ENCODE peak calls at places on chromosome 2, in seven cellular contexts. One of them, this sample, is unnamed. For H3K9me3, the result is how much of the 10 kb centered on the place peaks cover.

GRCh38 chr2:169095631-169096105 is 26.3 kb downstream of the DHRS9 start:
- DNase-seq in HCT116: peak
- DNase-seq in GM12878: no peak
- DNase-seq in SK-N-SH: no peak
- DNase-seq in K562: peak
- DNase-seq in HepG2: no peak
- DNase-seq in H1: no peak
- DNase-seq in this sample: no peak

GRCh38 chr2:205197468-205198129 is 484.7 kb upstream of the NRP2 start:
- DNase-seq in HCT116: no peak
- DNase-seq in GM12878: no peak
- DNase-seq in SK-N-SH: no peak
- DNase-seq in K562: no peak
- DNase-seq in HepG2: no peak
- DNase-seq in H1: no peak
- DNase-seq in this sample: no peak

GRCh38 chr2:131413148-131413747 is 49.3 kb upstream of the RAB6D start:
- DNase-seq in HCT116: peak
- DNase-seq in GM12878: peak
- DNase-seq in SK-N-SH: peak
- DNase-seq in K562: peak
- DNase-seq in HepG2: peak
- DNase-seq in H1: no peak
- DNase-seq in this sample: peak

GRCh38 chr2:15912203-15912602 is 28.1 kb upstream of the MYCN start:
- DNase-seq in HCT116: no peak
- DNase-seq in GM12878: no peak
- DNase-seq in SK-N-SH: no peak
- DNase-seq in K562: no peak
- DNase-seq in HepG2: no peak
- DNase-seq in H1: peak
- DNase-seq in this sample: no peak

GRCh38 chr2:114160263-114161001 is 270.5 kb downstream of the ACTR3 start:
- DNase-seq in HCT116: no peak
- DNase-seq in GM12878: no peak
- DNase-seq in SK-N-SH: no peak
- DNase-seq in K562: no peak
- DNase-seq in HepG2: peak
- DNase-seq in H1: no peak
- DNase-seq in this sample: no peak

GRCh38 chr2:230708204-230708603 is 4.4 kb upstream of the CAB39 start:
- DNase-seq in HCT116: no peak
- DNase-seq in GM12878: no peak
- DNase-seq in SK-N-SH: no peak
- DNase-seq in K562: no peak
- DNase-seq in HepG2: no peak
- DNase-seq in H1: no peak
- DNase-seq in this sample: no peak

GRCh38 chr2:122643725-122644329 is 888.4 kb downstream of the TSN start:
- DNase-seq in HCT116: no peak
- DNase-seq in GM12878: no peak
- DNase-seq in SK-N-SH: peak
- DNase-seq in K562: no peak
- DNase-seq in HepG2: no peak
- DNase-seq in H1: no peak
- DNase-seq in this sample: no peak

GRCh38 chr2:230447036-230447435 is 31.0 kb downstream of the SP100 start:
- DNase-seq in HCT116: no peak
- DNase-seq in GM12878: no peak
- DNase-seq in SK-N-SH: no peak
- DNase-seq in K562: no peak
- DNase-seq in HepG2: no peak
- DNase-seq in H1: no peak
- DNase-seq in this sample: no peak

GRCh38 chr2:134611316-134611715 is 107.5 kb downstream of the TMEM163 start:
- DNase-seq in HCT116: no peak
- DNase-seq in GM12878: no peak
- DNase-seq in SK-N-SH: no peak
- DNase-seq in K562: no peak
- DNase-seq in HepG2: no peak
- DNase-seq in H1: no peak
- DNase-seq in this sample: no peak

GRCh38 chr2:172091626-172092566 is 6.6 kb downstream of the DLX1 start:
- DNase-seq in HCT116: no peak
- DNase-seq in GM12878: no peak
- DNase-seq in SK-N-SH: peak
- DNase-seq in K562: no peak
- DNase-seq in HepG2: no peak
- DNase-seq in H1: no peak
- DNase-seq in this sample: no peak

GRCh38 chr2:129929321-129930290 is 49.9 kb upstream of the RAB6C start:
- DNase-seq in HCT116: no peak
- DNase-seq in GM12878: no peak
- DNase-seq in SK-N-SH: peak
- DNase-seq in K562: no peak
- DNase-seq in HepG2: no peak
- DNase-seq in H1: peak
- DNase-seq in this sample: no peak

GRCh38 chr2:162182395-162182794 is 30.3 kb upstream of the GCG start:
- DNase-seq in HCT116: no peak
- DNase-seq in GM12878: no peak
- DNase-seq in SK-N-SH: no peak
- DNase-seq in K562: no peak
- DNase-seq in HepG2: no peak
- DNase-seq in H1: no peak
- DNase-seq in this sample: no peak

GRCh38 chr2:27833931-27834330 is 56.3 kb downstream of the RBKS start:
- DNase-seq in HCT116: no peak
- DNase-seq in GM12878: no peak
- DNase-seq in SK-N-SH: no peak
- DNase-seq in K562: no peak
- DNase-seq in HepG2: no peak
- DNase-seq in H1: no peak
- DNase-seq in this sample: peak

GRCh38 chr2:188181439-188181838 is 110.2 kb upstream of the GULP1 start:
- DNase-seq in HCT116: no peak
- DNase-seq in GM12878: no peak
- DNase-seq in SK-N-SH: no peak
- DNase-seq in K562: no peak
- DNase-seq in HepG2: no peak
- DNase-seq in H1: no peak
- DNase-seq in this sample: no peak

GRCh38 chr2:177114712-177115111 is 97.9 kb upstream of the HNRNPA3 start:
- DNase-seq in HCT116: no peak
- DNase-seq in GM12878: no peak
- DNase-seq in SK-N-SH: no peak
- DNase-seq in K562: no peak
- DNase-seq in HepG2: no peak
- DNase-seq in H1: no peak
- DNase-seq in this sample: no peak

GRCh38 chr2:10126627-10127026 is 4.1 kb downstream of the RRM2 start:
- DNase-seq in HCT116: no peak
- DNase-seq in GM12878: no peak
- DNase-seq in SK-N-SH: no peak
- DNase-seq in K562: no peak
- DNase-seq in HepG2: no peak
- DNase-seq in H1: no peak
- DNase-seq in this sample: no peak

DNA sequence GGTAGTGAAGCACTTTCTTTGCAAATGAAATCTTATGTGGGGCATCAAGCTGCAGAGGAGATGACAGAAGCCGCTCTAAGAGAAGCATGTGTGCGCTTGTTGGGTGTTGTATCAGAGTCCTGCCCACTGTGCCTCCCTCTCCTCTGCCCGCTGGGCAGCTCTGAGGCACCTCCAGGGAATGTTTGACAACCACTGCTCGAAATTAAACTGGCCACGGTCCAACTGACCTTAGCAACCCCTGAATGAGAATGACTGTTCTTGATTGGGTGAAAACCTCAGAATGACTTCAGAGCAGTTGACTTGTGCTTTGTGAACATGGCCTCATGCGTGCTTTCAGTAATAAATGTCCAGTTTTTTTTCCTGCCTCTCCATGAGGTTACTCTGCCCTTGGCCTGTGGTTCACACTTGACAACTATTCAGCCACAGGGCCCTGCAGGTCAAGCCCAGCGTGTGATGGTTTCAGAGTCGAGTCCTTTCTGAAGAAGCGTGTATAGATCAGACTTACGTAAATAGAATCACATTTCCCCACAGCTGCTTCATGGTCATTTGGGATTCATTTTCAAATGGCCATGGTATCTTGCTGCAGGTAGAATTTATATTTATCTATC is 95.0 kb downstream of the SLC4A3 start:
- DNase-seq in HCT116: peak
- DNase-seq in GM12878: no peak
- DNase-seq in SK-N-SH: no peak
- DNase-seq in K562: no peak
- DNase-seq in HepG2: peak
- DNase-seq in H1: no peak
- DNase-seq in this sample: no peak
- TF ChIP-seq YY1 in HCT116: no peak
- TF ChIP-seq YY1 in GM12878: no peak
- TF ChIP-seq YY1 in SK-N-SH: no peak
- TF ChIP-seq YY1 in K562: no peak
- TF ChIP-seq YY1 in HepG2: no peak
- TF ChIP-seq YY1 in H1: no peak
- TF ChIP-seq YY1 in this sample: no peak

DNA sequence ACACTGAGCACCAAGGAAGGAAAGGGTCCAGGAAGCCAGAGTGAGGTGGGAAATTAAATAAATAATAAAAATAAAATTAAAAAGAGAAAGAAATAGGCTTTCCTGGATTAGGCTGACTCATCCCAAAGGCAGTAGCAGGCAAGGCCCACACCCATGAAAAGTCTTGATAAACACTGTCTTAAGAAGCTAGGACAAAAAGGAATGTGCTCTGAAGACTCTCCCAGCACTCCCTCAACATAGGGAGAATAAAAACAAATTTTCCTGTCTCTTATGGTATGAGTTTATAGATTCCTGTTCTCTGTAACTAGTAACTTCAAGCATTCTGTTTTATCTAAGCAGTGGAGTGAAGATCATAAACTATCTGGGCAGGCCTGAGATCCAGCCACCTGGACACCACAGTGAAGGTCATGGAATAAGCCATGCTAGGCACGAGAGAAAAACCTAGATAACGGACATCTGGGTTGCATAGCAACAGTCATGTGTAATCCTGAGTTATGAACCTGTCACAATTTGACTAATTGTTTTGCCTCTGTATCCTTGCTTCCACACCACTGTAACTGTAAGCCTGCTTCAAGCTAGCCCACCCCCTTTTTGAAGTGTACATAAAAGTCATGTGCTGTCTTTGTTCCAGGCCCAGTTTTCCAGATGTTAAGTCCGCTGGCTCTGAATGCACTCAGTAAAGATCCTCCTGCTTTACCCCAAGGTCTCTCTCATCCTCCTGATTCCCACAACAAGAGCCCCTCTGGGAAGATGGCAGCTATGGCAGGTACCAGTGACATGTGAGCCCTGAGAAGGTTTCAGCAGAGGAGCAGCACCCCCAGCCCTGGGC is 107.8 kb downstream of the NDUFA10 start:
- DNase-seq in HCT116: peak
- DNase-seq in GM12878: no peak
- DNase-seq in SK-N-SH: no peak
- DNase-seq in K562: no peak
- DNase-seq in HepG2: no peak
- DNase-seq in H1: no peak
- DNase-seq in this sample: no peak
- H3K9me3 ChIP-seq in HCT116: under half
- H3K9me3 ChIP-seq in GM12878: under half
- H3K9me3 ChIP-seq in SK-N-SH: under half
- H3K9me3 ChIP-seq in K562: under half
- H3K9me3 ChIP-seq in HepG2: under half
- H3K9me3 ChIP-seq in H1: under half
- H3K9me3 ChIP-seq in this sample: under half

GRCh38 chr2:23280401-23280800 is 104.6 kb upstream of the KLHL29 start:
- DNase-seq in HCT116: no peak
- DNase-seq in GM12878: no peak
- DNase-seq in SK-N-SH: no peak
- DNase-seq in K562: no peak
- DNase-seq in HepG2: no peak
- DNase-seq in H1: no peak
- DNase-seq in this sample: no peak

GRCh38 chr2:23285076-23285795 is 99.7 kb upstream of the KLHL29 start:
- DNase-seq in HCT116: no peak
- DNase-seq in GM12878: no peak
- DNase-seq in SK-N-SH: no peak
- DNase-seq in K562: no peak
- DNase-seq in HepG2: no peak
- DNase-seq in H1: no peak
- DNase-seq in this sample: peak

GRCh38 chr2:23286765-23287155 is 98.2 kb upstream of the KLHL29 start:
- DNase-seq in HCT116: no peak
- DNase-seq in GM12878: no peak
- DNase-seq in SK-N-SH: no peak
- DNase-seq in K562: no peak
- DNase-seq in HepG2: no peak
- DNase-seq in H1: no peak
- DNase-seq in this sample: no peak

GRCh38 chr2:23286031-23286764 is 98.8 kb upstream of the KLHL29 start:
- DNase-seq in HCT116: no peak
- DNase-seq in GM12878: no peak
- DNase-seq in SK-N-SH: no peak
- DNase-seq in K562: no peak
- DNase-seq in HepG2: no peak
- DNase-seq in H1: no peak
- DNase-seq in this sample: no peak

GRCh38 chr2:23283653-23284052 is 101.3 kb upstream of the KLHL29 start:
- DNase-seq in HCT116: no peak
- DNase-seq in GM12878: no peak
- DNase-seq in SK-N-SH: no peak
- DNase-seq in K562: no peak
- DNase-seq in HepG2: no peak
- DNase-seq in H1: no peak
- DNase-seq in this sample: no peak
- TF ChIP-seq YY1 in HCT116: no peak
- TF ChIP-seq YY1 in GM12878: no peak
- TF ChIP-seq YY1 in SK-N-SH: no peak
- TF ChIP-seq YY1 in K562: no peak
- TF ChIP-seq YY1 in HepG2: no peak
- TF ChIP-seq YY1 in H1: no peak
- TF ChIP-seq YY1 in this sample: no peak

GRCh38 chr2:196130039-196130825 is 41.1 kb downstream of the STK17B start:
- DNase-seq in HCT116: no peak
- DNase-seq in GM12878: no peak
- DNase-seq in SK-N-SH: peak
- DNase-seq in K562: no peak
- DNase-seq in HepG2: no peak
- DNase-seq in H1: no peak
- DNase-seq in this sample: no peak

GRCh38 chr2:196125596-196125995 is 45.8 kb downstream of the STK17B start:
- DNase-seq in HCT116: no peak
- DNase-seq in GM12878: no peak
- DNase-seq in SK-N-SH: no peak
- DNase-seq in K562: no peak
- DNase-seq in HepG2: no peak
- DNase-seq in H1: no peak
- DNase-seq in this sample: peak

GRCh38 chr2:196131384-196131861 is 40.0 kb downstream of the STK17B start:
- DNase-seq in HCT116: peak
- DNase-seq in GM12878: peak
- DNase-seq in SK-N-SH: peak
- DNase-seq in K562: peak
- DNase-seq in HepG2: peak
- DNase-seq in H1: peak
- DNase-seq in this sample: no peak

GRCh38 chr2:196131949-196132925 is 39.1 kb downstream of the STK17B start:
- DNase-seq in HCT116: no peak
- DNase-seq in GM12878: no peak
- DNase-seq in SK-N-SH: no peak
- DNase-seq in K562: no peak
- DNase-seq in HepG2: no peak
- DNase-seq in H1: no peak
- DNase-seq in this sample: no peak

GRCh38 chr2:196128749-196129148 is 42.6 kb downstream of the STK17B start:
- DNase-seq in HCT116: no peak
- DNase-seq in GM12878: no peak
- DNase-seq in SK-N-SH: no peak
- DNase-seq in K562: no peak
- DNase-seq in HepG2: no peak
- DNase-seq in H1: no peak
- DNase-seq in this sample: no peak
- H3K9me3 ChIP-seq in HCT116: under half
- H3K9me3 ChIP-seq in GM12878: under half
- H3K9me3 ChIP-seq in SK-N-SH: under half
- H3K9me3 ChIP-seq in K562: under half
- H3K9me3 ChIP-seq in HepG2: under half
- H3K9me3 ChIP-seq in H1: half or more
- H3K9me3 ChIP-seq in this sample: half or more